ENCODE peak calls at places on chromosome 7, in five cellular contexts. K, S, M, H and Y are unnamed samples.

GRCh38 chr7:147650991-147651390 is 939.6 kb upstream of the C7orf33 start:
- DNase-seq in K (no peak), S (no peak), M (no peak), H (no peak), Y (no peak)

GRCh38 chr7:1624999-1625927 is 44.8 kb upstream of the ELFN1 start:
- DNase-seq in K (no peak), S (no peak), M (no peak), H (no peak), Y (no peak)

GRCh38 chr7:44561962-44562621 is 11.6 kb downstream of the DDX56 start:
- DNase-seq in K (peak), S (peak), M (peak), H (no peak), Y (no peak)

GRCh38 chr7:5322621-5323410 is 40.1 kb downstream of the SLC29A4 start:
- DNase-seq in K (no peak), S (no peak), M (no peak), H (no peak), Y (no peak)

GRCh38 chr7:28811003-28811402 is 147.1 kb downstream of the TRIL start:
- DNase-seq in K (no peak), S (no peak), M (no peak), H (no peak), Y (no peak)

GRCh38 chr7:55325371-55325792 is 39.8 kb upstream of the LANCL2 start:
- DNase-seq in K (peak), S (peak), M (peak), H (peak), Y (no peak)

GRCh38 chr7:130070900-130071622 is 727 bp downstream of the KLHDC10 start:
- DNase-seq in K (peak), S (peak), M (no peak), H (no peak), Y (no peak)

GRCh38 chr7:113060100-113060499 is 26.5 kb downstream of the GPR85 start:
- DNase-seq in K (no peak), S (no peak), M (no peak), H (no peak), Y (no peak)

GRCh38 chr7:95758187-95758586 is 14.2 kb upstream of the DYNC1I1 start:
- DNase-seq in K (no peak), S (no peak), M (no peak), H (no peak), Y (no peak)

GRCh38 chr7:148854975-148855374 is 29.1 kb downstream of the EZH2 start:
- DNase-seq in K (no peak), S (no peak), M (no peak), H (no peak), Y (no peak)

GRCh38 chr7:391411-391951 is 101.5 kb downstream of the FOXL3 start:
- DNase-seq in K (no peak), S (no peak), M (no peak), H (no peak), Y (no peak)

GRCh38 chr7:132345730-132346129 is 230.5 kb downstream of the PLXNA4 start:
- DNase-seq in K (peak), S (no peak), M (no peak), H (no peak), Y (no peak)

GRCh38 chr7:129433823-129434171 is 435 bp upstream of the STRIP2 start:
- DNase-seq in K (no peak), S (no peak), M (no peak), H (no peak), Y (no peak)